ENCODE peak calls at places on chromosomes 3 and 15, in nine cellular contexts. H, G, O, C, Q, M, B, J and N are unnamed samples.

GRCh38 chr3:197135212-197135611 is 105.6 kb upstream of the MELTF start:
- DNase-seq in H (no peak), G (no peak), O (no peak), C (no peak), Q (no peak), M (no peak), B (no peak), J (no peak), N (no peak)

GRCh38 chr3:59766165-59766872 is 716.5 kb upstream of the CFAP20DC start:
- DNase-seq in H (no peak), G (no peak), O (no peak), C (peak), Q (no peak), M (peak), B (no peak), J (no peak), N (no peak)

GRCh38 chr3:160735801-160736200 is 20.2 kb upstream of the PPM1L start:
- DNase-seq in H (no peak), G (no peak), O (no peak), C (no peak), Q (no peak), M (no peak), B (no peak), J (no peak), N (no peak)

GRCh38 chr15:84023636-84024035 is 211.9 kb upstream of the GOLGA6L4 start:
- DNase-seq in H (peak), G (peak), O (no peak), C (peak), Q (peak), M (peak), B (no peak), J (no peak), N (peak)

GRCh38 chr3:111733856-111734255 is 125.2 kb upstream of the PHLDB2 start:
- DNase-seq in H (no peak), G (no peak), O (no peak), C (no peak), Q (no peak), M (no peak), B (no peak), J (no peak), N (no peak)

GRCh38 chr3:117722856-117723255 is 1013.3 kb downstream of the TUSC7 start:
- DNase-seq in H (no peak), G (no peak), O (no peak), C (no peak), Q (no peak), M (no peak), B (no peak), J (no peak), N (no peak)

GRCh38 chr15:62752687-62753517 is 289.6 kb upstream of the TPM1 start:
- DNase-seq in H (no peak), G (no peak), O (no peak), C (no peak), Q (no peak), M (peak), B (no peak), J (no peak), N (no peak)

GRCh38 chr3:115913069-115913686 is 289.9 kb downstream of the GAP43 start:
- DNase-seq in H (no peak), G (no peak), O (no peak), C (peak), Q (peak), M (peak), B (no peak), J (no peak), N (no peak)

GRCh38 chr15:57395292-57395691 is 19.0 kb downstream of the CGNL1 start:
- DNase-seq in H (no peak), G (no peak), O (no peak), C (peak), Q (no peak), M (peak), B (no peak), J (peak), N (no peak)

GRCh38 chr15:72784233-72784876 is 797 bp upstream of the ADPGK start:
- DNase-seq in H (peak), G (no peak), O (peak), C (peak), Q (peak), M (peak), B (no peak), J (peak), N (peak)

GRCh38 chr15:75727031-75727531 is 14.4 kb upstream of the CSPG4 start:
- DNase-seq in H (no peak), G (no peak), O (no peak), C (no peak), Q (no peak), M (no peak), B (peak), J (no peak), N (no peak)

GRCh38 chr3:12513694-12514446 is 29.6 kb downstream of the TSEN2 start:
- DNase-seq in H (no peak), G (no peak), O (no peak), C (no peak), Q (no peak), M (no peak), B (no peak), J (no peak), N (no peak)

GRCh38 chr3:41328916-41329315 is 129.6 kb downstream of the CTNNB1 start:
- DNase-seq in H (no peak), G (no peak), O (no peak), C (no peak), Q (no peak), M (peak), B (no peak), J (no peak), N (no peak)

GRCh38 chr3:55750525-55750924 is 263.4 kb upstream of the WNT5A start:
- DNase-seq in H (no peak), G (no peak), O (no peak), C (peak), Q (no peak), M (peak), B (peak), J (peak), N (peak)

GRCh38 chr3:13318626-13319470 is 101.3 kb downstream of the NUP210 start:
- DNase-seq in H (no peak), G (no peak), O (no peak), C (no peak), Q (no peak), M (no peak), B (no peak), J (no peak), N (no peak)

GRCh38 chr15:92528736-92529135 is 126.8 kb downstream of the FAM174B start:
- DNase-seq in H (no peak), G (no peak), O (no peak), C (no peak), Q (no peak), M (no peak), B (no peak), J (no peak), N (no peak)

GRCh38 chr3:62873672-62874397 is 1.4 kb downstream of the CADPS start:
- DNase-seq in H (peak), G (peak), O (no peak), C (no peak), Q (peak), M (no peak), B (peak), J (no peak), N (peak)

GRCh38 chr3:13812039-13812438 is 67.8 kb downstream of the WNT7A start:
- DNase-seq in H (peak), G (no peak), O (no peak), C (no peak), Q (no peak), M (no peak), B (no peak), J (no peak), N (no peak)

GRCh38 chr3:139555249-139555648 is 15.7 kb upstream of the RBP1 start:
- DNase-seq in H (no peak), G (no peak), O (no peak), C (no peak), Q (no peak), M (peak), B (no peak), J (no peak), N (no peak)

GRCh38 chr15:40346579-40347558 is 4.0 kb upstream of the PHGR1 start:
- DNase-seq in H (no peak), G (no peak), O (no peak), C (no peak), Q (no peak), M (no peak), B (peak), J (no peak), N (no peak)

GRCh38 chr3:119810018-119810435 is 28.1 kb downstream of the NR1I2 start:
- DNase-seq in H (no peak), G (no peak), O (no peak), C (peak), Q (no peak), M (peak), B (no peak), J (no peak), N (peak)

GRCh38 chr3:24343084-24343783 is 151.4 kb downstream of the THRB start:
- DNase-seq in H (no peak), G (no peak), O (no peak), C (no peak), Q (no peak), M (peak), B (no peak), J (no peak), N (peak)

GRCh38 chr3:186651678-186652215 is 11.5 kb downstream of the FETUB start:
- DNase-seq in H (no peak), G (no peak), O (no peak), C (no peak), Q (no peak), M (no peak), B (no peak), J (no peak), N (no peak)

GRCh38 chr3:186648851-186649250 is 8.7 kb downstream of the FETUB start:
- DNase-seq in H (no peak), G (no peak), O (no peak), C (no peak), Q (no peak), M (no peak), B (no peak), J (no peak), N (no peak)

GRCh38 chr3:186653079-186653710 is 12.6 kb upstream of the HRG start:
- DNase-seq in H (no peak), G (no peak), O (no peak), C (no peak), Q (no peak), M (no peak), B (no peak), J (no peak), N (no peak)

DNA sequence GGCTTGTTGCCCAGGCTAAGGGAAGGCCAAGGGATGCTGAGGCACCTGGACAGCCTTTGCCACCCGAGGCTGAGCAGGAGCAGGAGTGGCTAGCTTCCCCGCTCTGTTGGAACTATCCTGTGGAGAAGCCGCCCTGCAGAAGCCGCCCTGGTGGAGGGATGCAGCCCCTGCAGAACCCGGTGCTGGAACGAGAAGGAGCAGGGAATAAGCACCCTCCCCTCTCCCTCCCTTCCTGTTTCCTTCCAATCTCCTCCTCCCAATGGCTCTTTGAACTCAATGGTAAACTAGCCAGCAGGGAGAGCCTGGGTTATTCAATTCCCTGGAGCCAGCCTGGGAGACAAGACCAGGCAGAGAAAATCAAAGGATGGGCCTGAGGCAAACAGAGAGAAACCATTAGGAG is 11.8 kb upstream of the HRG start:
- DNase-seq in H (peak), G (peak), O (no peak), C (no peak), Q (peak), M (no peak), B (no peak), J (no peak), N (peak)
- TF ChIP-seq CTCF in H (peak), G (peak), O (no peak), C (peak), Q (no peak), M (no peak), B (no peak), J (peak), N (peak)

GRCh38 chr3:127291114-127291513 is 3.3 kb upstream of the PRR20G start:
- DNase-seq in H (no peak), G (no peak), O (no peak), C (no peak), Q (no peak), M (no peak), B (no peak), J (no peak), N (no peak)

GRCh38 chr3:127288343-127288742 is 497 bp upstream of the PRR20G start:
- DNase-seq in H (no peak), G (no peak), O (no peak), C (no peak), Q (no peak), M (no peak), B (no peak), J (no peak), N (no peak)

GRCh38 chr3:127289646-127290575 is 2.1 kb upstream of the PRR20G start:
- DNase-seq in H (no peak), G (no peak), O (no peak), C (peak), Q (no peak), M (peak), B (no peak), J (no peak), N (no peak)

GRCh38 chr3:127287840-127288239 is at the start of gene PRR20G:
- DNase-seq in H (no peak), G (no peak), O (no peak), C (no peak), Q (no peak), M (no peak), B (no peak), J (no peak), N (no peak)

GRCh38 chr3:127288921-127289645 is 1.2 kb upstream of the PRR20G start:
- DNase-seq in H (no peak), G (no peak), O (no peak), C (no peak), Q (no peak), M (no peak), B (no peak), J (no peak), N (no peak)
- TF ChIP-seq CTCF in H (no peak), G (no peak), O (no peak), C (no peak), Q (no peak), M (no peak), B (no peak), J (no peak), N (no peak)

GRCh38 chr3:103059481-103059880 is 624.7 kb downstream of the ZPLD1 start:
- DNase-seq in H (no peak), G (no peak), O (no peak), C (no peak), Q (no peak), M (no peak), B (no peak), J (no peak), N (no peak)
- TF ChIP-seq CTCF in H (no peak), G (no peak), O (no peak), C (no peak), Q (no peak), M (no peak), B (no peak), J (no peak), N (no peak)

GRCh38 chr3:190017575-190018288 is 103.0 kb downstream of the P3H2 start:
- DNase-seq in H (no peak), G (no peak), O (no peak), C (no peak), Q (no peak), M (peak), B (no peak), J (peak), N (peak)
- TF ChIP-seq CTCF in H (peak), G (no peak), O (no peak), C (peak), Q (peak), M (peak), B (no peak), J (peak), N (peak)

GRCh38 chr15:88803241-88803919 is at the start of gene ACAN:
- DNase-seq in H (peak), G (peak), O (no peak), C (no peak), Q (no peak), M (no peak), B (no peak), J (no peak), N (peak)

GRCh38 chr15:88802991-88803240 is 320 bp upstream of the ACAN start:
- DNase-seq in H (peak), G (no peak), O (no peak), C (no peak), Q (no peak), M (no peak), B (no peak), J (no peak), N (no peak)

GRCh38 chr15:88805031-88805780 is 2.0 kb downstream of the ACAN start:
- DNase-seq in H (no peak), G (no peak), O (no peak), C (no peak), Q (no peak), M (no peak), B (no peak), J (no peak), N (no peak)

GRCh38 chr15:88803920-88804247 is 648 bp downstream of the ACAN start:
- DNase-seq in H (no peak), G (no peak), O (no peak), C (no peak), Q (no peak), M (no peak), B (no peak), J (no peak), N (no peak)

DNA sequence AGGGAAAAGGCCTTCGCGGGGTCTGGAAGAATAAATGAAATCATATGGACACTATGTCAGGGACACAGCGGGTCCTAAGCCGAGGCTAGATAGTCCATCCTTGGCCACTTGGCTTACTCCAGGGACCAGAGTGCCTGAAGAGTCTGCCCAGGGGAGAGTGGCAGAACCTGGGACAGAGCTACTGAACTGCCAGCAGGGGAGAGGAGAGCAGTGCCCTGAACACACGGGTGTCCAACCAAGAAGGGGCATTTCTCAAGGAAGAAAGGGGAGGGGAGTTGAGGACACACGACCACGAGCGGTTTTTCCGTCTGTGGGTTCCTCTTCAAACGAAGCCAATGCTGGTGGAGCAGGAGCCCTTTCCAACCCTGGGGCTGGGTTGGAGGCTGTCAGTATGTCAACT is 1.0 kb downstream of the ACAN start:
- DNase-seq in H (no peak), G (no peak), O (no peak), C (no peak), Q (no peak), M (no peak), B (no peak), J (no peak), N (no peak)
- TF ChIP-seq CTCF in H (no peak), G (no peak), O (no peak), C (no peak), Q (no peak), M (no peak), B (no peak), J (no peak), N (no peak)

GRCh38 chr15:94722025-94722636 is 490.8 kb downstream of the MCTP2 start:
- DNase-seq in H (no peak), G (no peak), O (no peak), C (no peak), Q (no peak), M (no peak), B (no peak), J (no peak), N (no peak)
- TF ChIP-seq CTCF in H (no peak), G (no peak), O (no peak), C (no peak), Q (no peak), M (no peak), B (no peak), J (no peak), N (no peak)